ENCODE peak calls at places on chromosomes 6 and 20, in seven cellular contexts. M is HepG2, S is SK-N-SH, O is HCT116, T is H1, D is GM12878, J is K562. C is an unnamed sample.

GRCh38 chr6:54493138-54493537 is 184.9 kb downstream of the TINAG start:
- DNase-seq in M (no peak), S (no peak), O (peak; percentile 29), T (no peak), D (no peak), J (no peak), C (no peak)

GRCh38 chr6:108591040-108591816 is 30.5 kb downstream of the FOXO3 start:
- DNase-seq in M (no peak), S (no peak), O (no peak), T (no peak), D (no peak), J (no peak), C (no peak)

GRCh38 chr6:22236626-22237414 is 60.0 kb downstream of the PRL start:
- DNase-seq in M (no peak), S (no peak), O (no peak), T (no peak), D (no peak), J (no peak), C (no peak)

GRCh38 chr6:117265425-117266266 is at the start of gene VGLL2:
- DNase-seq in M (peak; percentile 15), S (peak; percentile 55), O (no peak), T (no peak), D (no peak), J (no peak), C (no peak)

GRCh38 chr6:32816746-32817204 is at the start of gene HLA-DOB:
- DNase-seq in M (no peak), S (no peak), O (peak; percentile 40), T (no peak), D (no peak), J (no peak), C (no peak)

GRCh38 chr20:12130781-12131180 is 213.1 kb downstream of the BTBD3 start:
- DNase-seq in M (no peak), S (no peak), O (no peak), T (no peak), D (no peak), J (no peak), C (no peak)

GRCh38 chr20:48839083-48839482 is 11.3 kb upstream of the PREX1 start:
- DNase-seq in M (no peak), S (no peak), O (no peak), T (no peak), D (no peak), J (no peak), C (no peak)

GRCh38 chr20:57498425-57499400 is 26.2 kb downstream of the CTCFL start:
- DNase-seq in M (no peak), S (peak; percentile 60), O (peak; percentile 19), T (no peak), D (no peak), J (no peak), C (no peak)

GRCh38 chr20:37839432-37839827 is 63.5 kb upstream of the VSTM2L start:
- DNase-seq in M (no peak), S (no peak), O (no peak), T (no peak), D (no peak), J (no peak), C (no peak)

GRCh38 chr20:24753136-24753535 is 195.9 kb upstream of the CST7 start:
- DNase-seq in M (no peak), S (no peak), O (no peak), T (no peak), D (no peak), J (no peak), C (no peak)

GRCh38 chr20:57620999-57621398 is 773 bp upstream of the ZBP1 start:
- DNase-seq in M (no peak), S (no peak), O (no peak), T (no peak), D (no peak), J (no peak), C (no peak)

GRCh38 chr6:95143408-95144180 is 433.7 kb upstream of the MANEA start:
- DNase-seq in M (no peak), S (no peak), O (no peak), T (no peak), D (no peak), J (no peak), C (no peak)

GRCh38 chr20:38728911-38729642 is 4.8 kb downstream of the SLC32A1 start:
- DNase-seq in M (no peak), S (peak; percentile 56), O (no peak), T (no peak), D (no peak), J (no peak), C (no peak)

GRCh38 chr20:32820000-32820697 is 395 bp downstream of the MAPRE1 start:
- DNase-seq in M (peak; percentile 72), S (peak; percentile 93), O (peak; percentile 15), T (no peak), D (no peak), J (peak; percentile 89), C (no peak)

GRCh38 chr6:91181416-91181815 is 594.5 kb upstream of the MAP3K7 start:
- DNase-seq in M (no peak), S (no peak), O (no peak), T (no peak), D (no peak), J (no peak), C (no peak)

GRCh38 chr20:1331801-1332453 is 3.0 kb upstream of the SDCBP2 start:
- DNase-seq in M (no peak), S (no peak), O (no peak), T (no peak), D (no peak), J (no peak), C (no peak)

GRCh38 chr6:66638099-66638498 is 931.1 kb upstream of the EYS start:
- DNase-seq in M (no peak), S (no peak), O (no peak), T (no peak), D (no peak), J (no peak), C (no peak)

GRCh38 chr20:59736366-59736765 is 132.0 kb downstream of the PHACTR3 start:
- DNase-seq in M (no peak), S (no peak), O (no peak), T (no peak), D (no peak), J (no peak), C (no peak)

GRCh38 chr6:114375803-114376202 is 33.0 kb upstream of the HS3ST5 start:
- DNase-seq in M (no peak), S (no peak), O (no peak), T (no peak), D (no peak), J (no peak), C (no peak)

GRCh38 chr6:168239374-168239773 is 80.2 kb downstream of the DACT2 start:
- DNase-seq in M (no peak), S (no peak), O (no peak), T (no peak), D (no peak), J (no peak), C (no peak)
- H3K4me3 ChIP-seq in M (no peak overlapping the region), S (no peak overlapping the region), O (no peak overlapping the region), T (no peak overlapping the region), D (no peak overlapping the region), J (no peak overlapping the region), C (no peak overlapping the region)

GRCh38 chr6:119193707-119194106 is 115.2 kb upstream of the FAM184A start:
- DNase-seq in M (no peak), S (peak; percentile 24), O (no peak), T (no peak), D (no peak), J (no peak), C (no peak)

GRCh38 chr6:119195204-119195603 is 116.7 kb upstream of the FAM184A start:
- DNase-seq in M (no peak), S (no peak), O (no peak), T (no peak), D (no peak), J (no peak), C (no peak)

GRCh38 chr6:119190176-119190575 is 111.7 kb upstream of the FAM184A start:
- DNase-seq in M (no peak), S (no peak), O (no peak), T (no peak), D (no peak), J (no peak), C (no peak)

GRCh38 chr6:119189498-119189897 is 111.0 kb upstream of the FAM184A start:
- DNase-seq in M (no peak), S (no peak), O (no peak), T (no peak), D (no peak), J (no peak), C (no peak)

GRCh38 chr6:119192200-119192599 is 113.7 kb upstream of the FAM184A start:
- DNase-seq in M (no peak), S (no peak), O (no peak), T (no peak), D (no peak), J (no peak), C (no peak)
- TF ChIP-seq CTCF in M (no peak), S (no peak), O (no peak), T (no peak), D (no peak), J (no peak), C (no peak)

DNA sequence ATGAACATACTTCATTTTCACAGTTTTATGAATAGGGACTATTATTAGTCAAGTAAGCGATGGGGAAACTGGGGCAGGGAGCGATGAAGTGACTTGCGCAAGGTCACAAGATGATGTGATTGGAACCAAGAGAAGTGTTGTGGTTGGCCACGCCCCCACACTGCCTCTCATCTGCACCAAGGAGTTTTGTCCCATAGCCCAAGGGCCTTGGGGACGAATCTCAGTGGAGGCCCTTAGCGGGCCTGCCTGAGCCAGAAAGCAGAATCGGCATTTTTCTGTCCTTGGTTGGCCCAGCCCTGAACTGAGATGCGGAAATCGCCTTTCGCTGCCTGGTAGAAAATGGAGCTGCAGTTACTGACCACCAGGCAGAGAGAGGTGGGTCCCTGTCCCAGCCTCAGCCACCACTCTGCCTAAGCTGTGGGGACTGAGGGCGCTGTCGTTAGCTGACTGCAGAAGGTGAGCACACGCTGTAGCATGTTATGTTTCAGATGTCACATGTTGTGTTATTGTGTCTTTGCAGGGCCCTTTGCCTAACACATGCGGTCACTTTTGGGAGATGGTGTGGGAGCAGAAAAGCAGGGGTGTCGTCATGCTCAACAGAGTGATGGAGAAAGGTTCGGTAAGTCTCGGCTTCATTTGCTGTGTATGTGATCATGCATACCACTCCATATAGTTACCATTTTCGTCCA is 57.8 kb downstream of the PTPN1 start:
- DNase-seq in M (no peak), S (no peak), O (no peak), T (no peak), D (no peak), J (no peak), C (no peak)
- TF ChIP-seq SIN3A in M (no peak), S (no peak), O (no peak), T (no peak), D (no peak), J (no peak), C (no peak)

DNA sequence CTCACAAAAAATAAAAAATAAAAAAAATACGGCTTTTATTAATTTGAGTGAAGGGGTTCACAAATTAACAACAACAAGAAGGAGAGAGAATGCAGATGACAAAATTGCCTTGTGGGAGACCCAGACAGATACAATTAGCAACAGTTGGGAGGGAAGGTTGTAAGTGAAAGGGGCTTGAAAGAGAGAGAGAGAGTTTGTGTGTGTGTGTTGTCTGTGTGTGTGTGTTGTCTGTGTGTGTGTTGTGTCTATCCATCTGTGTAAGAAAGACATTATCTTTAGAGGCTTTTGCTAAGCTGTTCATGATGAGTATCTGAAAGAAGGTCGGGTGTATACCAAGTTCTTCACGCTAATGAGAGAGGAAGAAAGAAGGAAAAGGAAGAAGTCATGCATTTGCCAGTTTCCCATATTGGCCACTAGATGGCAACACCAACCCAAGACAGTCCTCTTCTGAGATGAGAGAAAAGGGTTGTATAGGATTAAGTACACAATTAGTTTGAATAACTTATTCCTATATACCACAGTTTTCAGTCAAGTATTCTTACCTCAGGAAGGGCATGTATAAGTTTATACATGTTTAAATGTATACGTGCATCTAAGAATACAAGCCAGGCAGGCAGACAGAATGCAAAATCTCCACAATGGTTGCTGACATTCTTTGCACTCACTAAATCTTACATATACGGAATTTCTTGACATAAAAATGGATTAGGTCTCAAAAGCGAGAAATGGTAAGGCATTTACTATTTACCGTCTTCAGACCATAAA is 63.7 kb upstream of the CD2AP start:
- DNase-seq in M (peak; percentile 64), S (peak; percentile 45), O (peak; percentile 41), T (no peak), D (peak; percentile 60), J (peak; percentile 70), C (peak; percentile 61)
- H3K4me3 ChIP-seq in M (peak overlapping the region; percentile 62), S (peak overlapping the region; percentile 56), O (peak overlapping the region; percentile 38), T (no peak overlapping the region), D (peak overlapping the region; percentile 64), J (peak overlapping the region; percentile 11), C (peak overlapping the region; percentile 41)